ENCODE peak calls at places on chromosomes 2 and 18, in ten cellular contexts. D, X, C, L, V, H, R, P, J and T are unnamed samples.

GRCh38 chr18:63970803-63971191 is 916 bp downstream of the SERPINB8 start:
- DNase-seq in D (no peak), X (peak), C (no peak), L (no peak), V (no peak), H (peak), R (no peak), P (peak), J (peak), T (peak)

GRCh38 chr2:78614747-78615146 is 410.8 kb upstream of the REG3G start:
- DNase-seq in D (no peak), X (no peak), C (no peak), L (no peak), V (no peak), H (no peak), R (no peak), P (no peak), J (no peak), T (no peak)

GRCh38 chr2:73142937-73143336 is 30.2 kb upstream of the RAB11FIP5 start:
- DNase-seq in D (no peak), X (no peak), C (no peak), L (no peak), V (no peak), H (no peak), R (no peak), P (no peak), J (no peak), T (no peak)

GRCh38 chr18:42360716-42361115 is 405.7 kb downstream of the PIK3C3 start:
- DNase-seq in D (no peak), X (no peak), C (no peak), L (no peak), V (no peak), H (no peak), R (no peak), P (no peak), J (no peak), T (no peak)

GRCh38 chr2:142581491-142581890 is 296.0 kb upstream of the KYNU start:
- DNase-seq in D (no peak), X (no peak), C (no peak), L (no peak), V (no peak), H (no peak), R (no peak), P (no peak), J (no peak), T (no peak)

GRCh38 chr2:98654702-98655488 is 46.5 kb downstream of the UNC50 start:
- DNase-seq in D (no peak), X (no peak), C (no peak), L (peak), V (peak), H (no peak), R (no peak), P (no peak), J (no peak), T (no peak)

GRCh38 chr18:3189884-3190283 is 29.9 kb downstream of the MYOM1 start:
- DNase-seq in D (no peak), X (no peak), C (no peak), L (no peak), V (no peak), H (no peak), R (no peak), P (no peak), J (no peak), T (no peak)

GRCh38 chr2:146844226-146844990 is 1000.4 kb upstream of the ACVR2A start:
- DNase-seq in D (no peak), X (no peak), C (peak), L (no peak), V (no peak), H (no peak), R (no peak), P (no peak), J (peak), T (no peak)

GRCh38 chr18:80154293-80154692 is 45.2 kb downstream of the ADNP2 start:
- DNase-seq in D (no peak), X (peak), C (no peak), L (peak), V (peak), H (peak), R (no peak), P (no peak), J (peak), T (no peak)

GRCh38 chr2:108145551-108145950 is 94.2 kb upstream of the SULT1C3 start:
- DNase-seq in D (no peak), X (peak), C (no peak), L (no peak), V (no peak), H (no peak), R (no peak), P (peak), J (no peak), T (no peak)

GRCh38 chr2:62423235-62423634 is 82.8 kb downstream of the TMEM17 start:
- DNase-seq in D (peak), X (no peak), C (no peak), L (no peak), V (no peak), H (no peak), R (no peak), P (no peak), J (peak), T (no peak)

GRCh38 chr18:50297621-50298442 is 10.3 kb upstream of the CXXC1 start:
- DNase-seq in D (peak), X (peak), C (no peak), L (peak), V (peak), H (no peak), R (peak), P (no peak), J (peak), T (peak)

GRCh38 chr2:233853883-233854240 is 473 bp downstream of the HJURP start:
- DNase-seq in D (no peak), X (no peak), C (no peak), L (no peak), V (no peak), H (no peak), R (no peak), P (no peak), J (no peak), T (no peak)

GRCh38 chr2:3805120-3805519 is 101.7 kb downstream of the DCDC2C start:
- DNase-seq in D (no peak), X (no peak), C (no peak), L (peak), V (no peak), H (peak), R (no peak), P (no peak), J (no peak), T (no peak)

GRCh38 chr2:71460595-71461303 is 7.4 kb downstream of the DYSF start:
- DNase-seq in D (no peak), X (peak), C (no peak), L (peak), V (no peak), H (no peak), R (no peak), P (peak), J (no peak), T (no peak)

GRCh38 chr2:42249887-42250286 is 80.7 kb downstream of the EML4 start:
- DNase-seq in D (no peak), X (no peak), C (no peak), L (peak), V (no peak), H (no peak), R (no peak), P (peak), J (no peak), T (no peak)

GRCh38 chr2:232075080-232075479 is 113.6 kb downstream of the DIS3L2 start:
- DNase-seq in D (no peak), X (peak), C (no peak), L (no peak), V (no peak), H (no peak), R (no peak), P (no peak), J (peak), T (no peak)

GRCh38 chr2:128301501-128301966 is 17.1 kb downstream of the HS6ST1 start:
- DNase-seq in D (no peak), X (peak), C (peak), L (no peak), V (no peak), H (no peak), R (no peak), P (peak), J (peak), T (no peak)

GRCh38 chr2:43225093-43225787 is 1.2 kb downstream of the ZFP36L2 start:
- DNase-seq in D (no peak), X (peak), C (no peak), L (peak), V (peak), H (peak), R (no peak), P (no peak), J (peak), T (peak)

GRCh38 chr2:57906152-57906732 is 140.4 kb upstream of the VRK2 start:
- DNase-seq in D (no peak), X (peak), C (no peak), L (peak), V (no peak), H (peak), R (peak), P (peak), J (peak), T (no peak)

GRCh38 chr2:209977386-209978239 is 24.8 kb upstream of the RPE start:
- DNase-seq in D (no peak), X (peak), C (no peak), L (peak), V (no peak), H (peak), R (no peak), P (peak), J (peak), T (no peak)

GRCh38 chr2:219567791-219568361 is 3.5 kb downstream of the OBSL1 start:
- DNase-seq in D (no peak), X (no peak), C (no peak), L (no peak), V (no peak), H (no peak), R (no peak), P (no peak), J (no peak), T (no peak)

GRCh38 chr18:79447703-79448367 is 52.1 kb downstream of the NFATC1 start:
- DNase-seq in D (no peak), X (no peak), C (no peak), L (no peak), V (no peak), H (no peak), R (no peak), P (no peak), J (peak), T (no peak)

GRCh38 chr2:220300806-220301205 is 673.4 kb downstream of the SLC4A3 start:
- DNase-seq in D (no peak), X (no peak), C (no peak), L (no peak), V (no peak), H (no peak), R (no peak), P (no peak), J (no peak), T (no peak)

GRCh38 chr2:170820647-170821630 is 4.3 kb downstream of the GAD1 start:
- DNase-seq in D (no peak), X (no peak), C (no peak), L (no peak), V (no peak), H (no peak), R (peak), P (no peak), J (no peak), T (no peak)

GRCh38 chr2:230898016-230898415 is 27.0 kb downstream of the GPR55 start:
- DNase-seq in D (no peak), X (no peak), C (no peak), L (no peak), V (peak), H (no peak), R (no peak), P (no peak), J (no peak), T (no peak)

GRCh38 chr2:171244466-171244969 is 83.8 kb upstream of the TLK1 start:
- DNase-seq in D (no peak), X (peak), C (no peak), L (no peak), V (no peak), H (no peak), R (no peak), P (no peak), J (peak), T (no peak)

GRCh38 chr2:237254369-237254861 is 159.5 kb downstream of the COL6A3 start:
- DNase-seq in D (no peak), X (peak), C (no peak), L (no peak), V (no peak), H (no peak), R (no peak), P (peak), J (peak), T (no peak)

GRCh38 chr2:155645771-155646170 is 686.8 kb downstream of the NR4A2 start:
- DNase-seq in D (no peak), X (no peak), C (no peak), L (no peak), V (no peak), H (no peak), R (no peak), P (peak), J (no peak), T (no peak)

GRCh38 chr18:5538541-5538940 is 5.3 kb downstream of the EPB41L3 start:
- DNase-seq in D (no peak), X (no peak), C (no peak), L (no peak), V (no peak), H (no peak), R (no peak), P (no peak), J (no peak), T (no peak)

GRCh38 chr2:160394153-160394552 is 99.5 kb downstream of the RBMS1 start:
- DNase-seq in D (no peak), X (no peak), C (no peak), L (peak), V (no peak), H (no peak), R (peak), P (no peak), J (no peak), T (no peak)

GRCh38 chr18:49030692-49031443 is 80.1 kb upstream of the SMAD7 start:
- DNase-seq in D (peak), X (no peak), C (no peak), L (no peak), V (no peak), H (no peak), R (no peak), P (no peak), J (peak), T (peak)

GRCh38 chr18:77133920-77134496 is 1.4 kb upstream of the MBP start:
- DNase-seq in D (peak), X (no peak), C (no peak), L (peak), V (no peak), H (no peak), R (no peak), P (no peak), J (no peak), T (no peak)